ENCODE peak calls at places on chromosomes 2 and 18, in six cellular contexts. One of them, this sample, is unnamed.
A peak's percentile ranks its signal among the peaks of the same experiment; 100 is the strongest.

GRCh38 chr2:152477347-152478092 is 142.5 kb downstream of the FMNL2 start:
- DNase-seq in neuronal stem cell: no peak
- DNase-seq in right lobe of liver: no peak
- DNase-seq in heart left ventricle: no peak
- DNase-seq in spleen: no peak
- DNase-seq in A549: no peak
- DNase-seq in this sample: no peak

GRCh38 chr2:20414806-20415205 is 32.1 kb upstream of the RHOB start:
- DNase-seq in spleen: no peak
- DNase-seq in right lobe of liver: no peak
- DNase-seq in heart left ventricle: no peak
- DNase-seq in neuronal stem cell: no peak
- DNase-seq in A549: no peak
- DNase-seq in this sample: no peak

GRCh38 chr2:20365249-20365817 is 14.7 kb upstream of the PUM2 start:
- DNase-seq in A549: peak; percentile 55
- DNase-seq in neuronal stem cell: no peak
- DNase-seq in heart left ventricle: no peak
- DNase-seq in spleen: no peak
- DNase-seq in right lobe of liver: no peak
- DNase-seq in this sample: no peak

GRCh38 chr2:68774569-68775271 is 40.1 kb downstream of the ARHGAP25 start:
- DNase-seq in spleen: peak; percentile 97
- DNase-seq in heart left ventricle: peak; percentile 80
- DNase-seq in A549: no peak
- DNase-seq in right lobe of liver: peak; percentile 82
- DNase-seq in neuronal stem cell: no peak
- DNase-seq in this sample: no peak

GRCh38 chr2:162890690-162891311 is 52.2 kb upstream of the KCNH7 start:
- DNase-seq in right lobe of liver: no peak
- DNase-seq in heart left ventricle: no peak
- DNase-seq in spleen: no peak
- DNase-seq in neuronal stem cell: peak; percentile 48
- DNase-seq in A549: peak; percentile 7
- DNase-seq in this sample: peak; percentile 14

GRCh38 chr2:60544059-60544458 is 9.4 kb downstream of the BCL11A start:
- DNase-seq in A549: no peak
- DNase-seq in spleen: no peak
- DNase-seq in neuronal stem cell: no peak
- DNase-seq in right lobe of liver: no peak
- DNase-seq in heart left ventricle: no peak
- DNase-seq in this sample: peak; percentile 56

GRCh38 chr2:202037086-202037485 is 3.4 kb downstream of the FZD7 start:
- DNase-seq in spleen: no peak
- DNase-seq in A549: no peak
- DNase-seq in neuronal stem cell: peak; percentile 54
- DNase-seq in heart left ventricle: no peak
- DNase-seq in right lobe of liver: no peak
- DNase-seq in this sample: no peak

GRCh38 chr2:239238381-239238780 is 162.4 kb downstream of the HDAC4 start:
- DNase-seq in spleen: peak; percentile 27
- DNase-seq in neuronal stem cell: no peak
- DNase-seq in heart left ventricle: no peak
- DNase-seq in A549: no peak
- DNase-seq in right lobe of liver: peak; percentile 22
- DNase-seq in this sample: no peak

GRCh38 chr2:240597054-240597418 is 10.5 kb downstream of the CAPN10 start:
- DNase-seq in A549: no peak
- DNase-seq in heart left ventricle: no peak
- DNase-seq in spleen: peak; percentile 65
- DNase-seq in right lobe of liver: peak; percentile 24
- DNase-seq in neuronal stem cell: no peak
- DNase-seq in this sample: no peak

GRCh38 chr2:232415736-232416520 is 9.3 kb downstream of the ALPG start:
- DNase-seq in right lobe of liver: no peak
- DNase-seq in A549: no peak
- DNase-seq in heart left ventricle: no peak
- DNase-seq in neuronal stem cell: no peak
- DNase-seq in spleen: no peak
- DNase-seq in this sample: no peak

GRCh38 chr2:10283106-10284062 is 19.3 kb upstream of the HPCAL1 start:
- DNase-seq in heart left ventricle: no peak
- DNase-seq in right lobe of liver: no peak
- DNase-seq in neuronal stem cell: peak; percentile 38
- DNase-seq in spleen: no peak
- DNase-seq in A549: peak; percentile 98
- DNase-seq in this sample: no peak

GRCh38 chr2:113822087-113822805 is 65.8 kb upstream of the SLC35F5 start:
- DNase-seq in A549: no peak
- DNase-seq in neuronal stem cell: no peak
- DNase-seq in spleen: no peak
- DNase-seq in right lobe of liver: no peak
- DNase-seq in heart left ventricle: no peak
- DNase-seq in this sample: no peak

GRCh38 chr2:239181601-239182471 is 219.0 kb downstream of the HDAC4 start:
- DNase-seq in spleen: peak; percentile 55
- DNase-seq in A549: no peak
- DNase-seq in heart left ventricle: no peak
- DNase-seq in right lobe of liver: no peak
- DNase-seq in neuronal stem cell: no peak
- DNase-seq in this sample: no peak

GRCh38 chr2:23617817-23618216 is 232.8 kb downstream of the KLHL29 start:
- DNase-seq in right lobe of liver: peak; percentile 21
- DNase-seq in neuronal stem cell: no peak
- DNase-seq in spleen: peak; percentile 46
- DNase-seq in heart left ventricle: peak; percentile 63
- DNase-seq in A549: no peak
- DNase-seq in this sample: no peak

GRCh38 chr18:41370740-41371623 is 584.1 kb upstream of the PIK3C3 start:
- DNase-seq in right lobe of liver: no peak
- DNase-seq in heart left ventricle: peak; percentile 7
- DNase-seq in neuronal stem cell: no peak
- DNase-seq in A549: no peak
- DNase-seq in spleen: no peak
- DNase-seq in this sample: no peak

GRCh38 chr2:170886391-170886790 is 42.7 kb upstream of the GORASP2 start:
- DNase-seq in spleen: no peak
- DNase-seq in neuronal stem cell: no peak
- DNase-seq in heart left ventricle: no peak
- DNase-seq in A549: no peak
- DNase-seq in right lobe of liver: no peak
- DNase-seq in this sample: peak; percentile 70

GRCh38 chr2:2325538-2325937 is 5.5 kb downstream of the MYT1L start:
- DNase-seq in A549: no peak
- DNase-seq in right lobe of liver: no peak
- DNase-seq in heart left ventricle: no peak
- DNase-seq in spleen: no peak
- DNase-seq in neuronal stem cell: no peak
- DNase-seq in this sample: no peak

GRCh38 chr2:187459242-187459641 is 11.2 kb upstream of the CALCRL start:
- DNase-seq in neuronal stem cell: no peak
- DNase-seq in heart left ventricle: no peak
- DNase-seq in right lobe of liver: no peak
- DNase-seq in spleen: no peak
- DNase-seq in A549: no peak
- DNase-seq in this sample: no peak

GRCh38 chr18:58378980-58379379 is 249.9 kb downstream of the ALPK2 start:
- DNase-seq in spleen: no peak
- DNase-seq in A549: no peak
- DNase-seq in right lobe of liver: no peak
- DNase-seq in neuronal stem cell: no peak
- DNase-seq in heart left ventricle: no peak
- DNase-seq in this sample: no peak

GRCh38 chr2:200845669-200846325 is 18.7 kb downstream of the CLK1 start:
- DNase-seq in neuronal stem cell: no peak
- DNase-seq in spleen: no peak
- DNase-seq in right lobe of liver: no peak
- DNase-seq in heart left ventricle: no peak
- DNase-seq in A549: no peak
- DNase-seq in this sample: peak; percentile 46

DNA sequence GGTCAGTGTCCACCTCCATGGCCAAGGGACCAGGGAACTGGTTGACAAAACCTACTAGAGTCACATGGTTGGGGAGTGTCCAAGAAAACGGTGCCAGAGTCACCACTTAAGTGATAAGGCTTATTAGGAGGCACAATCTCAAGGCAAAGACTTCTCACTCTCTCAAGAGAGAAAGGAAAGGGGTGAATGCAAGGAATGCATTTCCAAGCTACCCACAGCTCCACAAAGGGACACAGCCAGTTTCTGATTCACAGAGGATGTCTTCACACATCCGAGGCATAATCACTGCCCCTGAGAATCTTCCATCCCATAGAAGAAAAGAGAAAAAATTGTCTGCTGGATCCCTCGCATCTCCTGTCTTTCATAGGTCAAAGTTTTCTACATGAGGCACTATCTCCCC is 269.3 kb downstream of the TNS1 start:
- DNase-seq in right lobe of liver: no peak
- DNase-seq in A549: no peak
- DNase-seq in heart left ventricle: no peak
- DNase-seq in spleen: no peak
- DNase-seq in neuronal stem cell: no peak
- DNase-seq in this sample: no peak
- H3K27ac ChIP-seq in right lobe of liver: no peak overlapping the region
- H3K27ac ChIP-seq in A549: no peak overlapping the region
- H3K27ac ChIP-seq in heart left ventricle: no peak overlapping the region
- H3K27ac ChIP-seq in spleen: peak overlapping the region; percentile 34
- H3K27ac ChIP-seq in neuronal stem cell: no peak overlapping the region
- H3K27ac ChIP-seq in this sample: no peak overlapping the region

GRCh38 chr2:100957971-100958653 is 44.0 kb upstream of the RPL31 start:
- DNase-seq in A549: no peak
- DNase-seq in spleen: peak; percentile 24
- DNase-seq in heart left ventricle: peak; percentile 28
- DNase-seq in neuronal stem cell: no peak
- DNase-seq in right lobe of liver: no peak
- DNase-seq in this sample: peak; percentile 37
- H3K27ac ChIP-seq in A549: no peak overlapping the region
- H3K27ac ChIP-seq in spleen: no peak overlapping the region
- H3K27ac ChIP-seq in heart left ventricle: no peak overlapping the region
- H3K27ac ChIP-seq in neuronal stem cell: no peak overlapping the region
- H3K27ac ChIP-seq in right lobe of liver: no peak overlapping the region
- H3K27ac ChIP-seq in this sample: no peak overlapping the region

GRCh38 chr2:42829556-42830510 is 37.5 kb upstream of the HAAO start:
- DNase-seq in spleen: peak; percentile 41
- DNase-seq in heart left ventricle: no peak
- DNase-seq in A549: peak; percentile 16
- DNase-seq in right lobe of liver: no peak
- DNase-seq in neuronal stem cell: no peak
- DNase-seq in this sample: no peak

GRCh38 chr2:42830922-42831574 is 38.7 kb upstream of the HAAO start:
- DNase-seq in heart left ventricle: no peak
- DNase-seq in right lobe of liver: no peak
- DNase-seq in A549: no peak
- DNase-seq in spleen: no peak
- DNase-seq in neuronal stem cell: no peak
- DNase-seq in this sample: no peak

GRCh38 chr2:42824454-42824807 is 32.0 kb upstream of the HAAO start:
- DNase-seq in spleen: no peak
- DNase-seq in A549: no peak
- DNase-seq in heart left ventricle: no peak
- DNase-seq in neuronal stem cell: no peak
- DNase-seq in right lobe of liver: no peak
- DNase-seq in this sample: no peak

GRCh38 chr2:42828487-42829416 is 36.4 kb upstream of the HAAO start:
- DNase-seq in spleen: peak; percentile 93
- DNase-seq in neuronal stem cell: peak; percentile 79
- DNase-seq in right lobe of liver: peak; percentile 80
- DNase-seq in A549: peak; percentile 96
- DNase-seq in heart left ventricle: peak; percentile 74
- DNase-seq in this sample: no peak

GRCh38 chr2:42827647-42828486 is 35.5 kb upstream of the HAAO start:
- DNase-seq in right lobe of liver: peak; percentile 92
- DNase-seq in spleen: peak; percentile 97
- DNase-seq in A549: peak; percentile 85
- DNase-seq in neuronal stem cell: peak; percentile 84
- DNase-seq in heart left ventricle: peak; percentile 89
- DNase-seq in this sample: no peak
- H3K27ac ChIP-seq in right lobe of liver: no peak overlapping the region
- H3K27ac ChIP-seq in spleen: no peak overlapping the region
- H3K27ac ChIP-seq in A549: peak overlapping the region; percentile 69
- H3K27ac ChIP-seq in neuronal stem cell: no peak overlapping the region
- H3K27ac ChIP-seq in heart left ventricle: no peak overlapping the region
- H3K27ac ChIP-seq in this sample: no peak overlapping the region

GRCh38 chr2:45812039-45812500 is 160.6 kb downstream of the PRKCE start:
- DNase-seq in heart left ventricle: no peak
- DNase-seq in A549: no peak
- DNase-seq in spleen: no peak
- DNase-seq in neuronal stem cell: no peak
- DNase-seq in right lobe of liver: no peak
- DNase-seq in this sample: peak; percentile 36
- H3K27ac ChIP-seq in heart left ventricle: no peak overlapping the region
- H3K27ac ChIP-seq in A549: no peak overlapping the region
- H3K27ac ChIP-seq in spleen: no peak overlapping the region
- H3K27ac ChIP-seq in neuronal stem cell: no peak overlapping the region
- H3K27ac ChIP-seq in right lobe of liver: no peak overlapping the region
- H3K27ac ChIP-seq in this sample: no peak overlapping the region

DNA sequence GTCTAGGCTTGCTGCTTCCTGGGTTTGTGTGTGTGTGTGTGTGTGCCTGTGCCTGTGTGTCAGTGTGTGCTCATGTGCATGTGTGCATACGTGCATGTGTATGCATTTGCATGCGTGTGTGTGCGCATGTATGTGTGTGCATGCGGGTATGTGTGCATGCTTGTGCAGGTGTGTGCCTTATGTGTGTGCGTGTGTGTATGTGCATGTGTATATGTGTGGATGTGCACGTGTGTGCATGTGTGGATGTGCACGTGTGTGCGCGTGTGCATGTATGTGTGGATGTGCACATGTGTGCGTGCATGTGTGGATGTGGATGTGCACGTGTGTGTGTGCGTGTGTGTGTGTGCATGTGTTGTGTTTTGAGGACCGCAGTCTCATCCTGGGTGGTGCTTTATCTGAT is 42.8 kb downstream of the LPIN1 start:
- DNase-seq in right lobe of liver: no peak
- DNase-seq in heart left ventricle: no peak
- DNase-seq in A549: no peak
- DNase-seq in neuronal stem cell: no peak
- DNase-seq in spleen: no peak
- DNase-seq in this sample: no peak
- H3K27ac ChIP-seq in right lobe of liver: no peak overlapping the region
- H3K27ac ChIP-seq in heart left ventricle: no peak overlapping the region
- H3K27ac ChIP-seq in A549: no peak overlapping the region
- H3K27ac ChIP-seq in neuronal stem cell: no peak overlapping the region
- H3K27ac ChIP-seq in spleen: no peak overlapping the region
- H3K27ac ChIP-seq in this sample: no peak overlapping the region